ENCODE peak calls at places on chromosome 5, in seven cellular contexts. One of them, this sample, is unnamed.
A peak's percentile ranks its signal among the peaks of the same experiment; 100 is the strongest.

GRCh38 chr5:130168211-130168610 is 263.9 kb downstream of the CHSY3 start:
- DNase-seq in tibial artery: no peak
- DNase-seq in thyroid gland: no peak
- DNase-seq in pancreas: no peak
- DNase-seq in GM23338: no peak
- DNase-seq in neural progenitor cell: no peak
- DNase-seq in ascending aorta: no peak
- DNase-seq in this sample: no peak

GRCh38 chr5:107878676-107879075 is 207.9 kb upstream of the EFNA5 start:
- DNase-seq in GM23338: no peak
- DNase-seq in tibial artery: no peak
- DNase-seq in pancreas: no peak
- DNase-seq in thyroid gland: no peak
- DNase-seq in ascending aorta: no peak
- DNase-seq in neural progenitor cell: peak; percentile 36
- DNase-seq in this sample: no peak

GRCh38 chr5:132456553-132457361 is 33.8 kb downstream of the IRF1 start:
- DNase-seq in tibial artery: peak; percentile 68
- DNase-seq in ascending aorta: peak; percentile 53
- DNase-seq in pancreas: no peak
- DNase-seq in thyroid gland: peak; percentile 29
- DNase-seq in GM23338: no peak
- DNase-seq in neural progenitor cell: no peak
- DNase-seq in this sample: no peak

GRCh38 chr5:83145882-83146331 is 68.6 kb downstream of the XRCC4 start:
- DNase-seq in pancreas: no peak
- DNase-seq in neural progenitor cell: no peak
- DNase-seq in GM23338: no peak
- DNase-seq in ascending aorta: no peak
- DNase-seq in thyroid gland: no peak
- DNase-seq in tibial artery: no peak
- DNase-seq in this sample: no peak

GRCh38 chr5:113615708-113616107 is 102.2 kb downstream of the YTHDC2 start:
- DNase-seq in ascending aorta: no peak
- DNase-seq in tibial artery: no peak
- DNase-seq in neural progenitor cell: no peak
- DNase-seq in thyroid gland: no peak
- DNase-seq in pancreas: no peak
- DNase-seq in GM23338: no peak
- DNase-seq in this sample: no peak

GRCh38 chr5:179724163-179724562 is 8.5 kb upstream of the MAML1 start:
- DNase-seq in thyroid gland: no peak
- DNase-seq in ascending aorta: no peak
- DNase-seq in pancreas: no peak
- DNase-seq in tibial artery: no peak
- DNase-seq in neural progenitor cell: no peak
- DNase-seq in GM23338: no peak
- DNase-seq in this sample: no peak

GRCh38 chr5:172872997-172873491 is 39.0 kb downstream of the ERGIC1 start:
- DNase-seq in tibial artery: peak; percentile 95
- DNase-seq in thyroid gland: peak; percentile 96
- DNase-seq in ascending aorta: peak; percentile 83
- DNase-seq in pancreas: no peak
- DNase-seq in GM23338: no peak
- DNase-seq in neural progenitor cell: no peak
- DNase-seq in this sample: no peak

GRCh38 chr5:179287071-179287470 is 58.2 kb downstream of the ADAMTS2 start:
- DNase-seq in tibial artery: peak; percentile 76
- DNase-seq in thyroid gland: no peak
- DNase-seq in ascending aorta: no peak
- DNase-seq in pancreas: peak; percentile 46
- DNase-seq in GM23338: no peak
- DNase-seq in neural progenitor cell: no peak
- DNase-seq in this sample: no peak

GRCh38 chr5:140966293-140967225 is at the start of gene PCDHAC2:
- DNase-seq in thyroid gland: peak; percentile 50
- DNase-seq in GM23338: peak; percentile 94
- DNase-seq in neural progenitor cell: peak; percentile 82
- DNase-seq in pancreas: peak; percentile 76
- DNase-seq in tibial artery: no peak
- DNase-seq in ascending aorta: no peak
- DNase-seq in this sample: peak; percentile 53

GRCh38 chr5:162196351-162196750 is 128.8 kb downstream of the GABRG2 start:
- DNase-seq in tibial artery: no peak
- DNase-seq in thyroid gland: no peak
- DNase-seq in ascending aorta: no peak
- DNase-seq in GM23338: no peak
- DNase-seq in pancreas: no peak
- DNase-seq in neural progenitor cell: no peak
- DNase-seq in this sample: no peak

GRCh38 chr5:101535626-101536025 is 632.5 kb upstream of the ST8SIA4 start:
- DNase-seq in ascending aorta: no peak
- DNase-seq in tibial artery: no peak
- DNase-seq in thyroid gland: no peak
- DNase-seq in pancreas: no peak
- DNase-seq in neural progenitor cell: no peak
- DNase-seq in GM23338: no peak
- DNase-seq in this sample: no peak

GRCh38 chr5:113227798-113228197 is 207.0 kb downstream of the TSSK1B start:
- DNase-seq in ascending aorta: no peak
- DNase-seq in GM23338: no peak
- DNase-seq in pancreas: no peak
- DNase-seq in tibial artery: no peak
- DNase-seq in neural progenitor cell: no peak
- DNase-seq in thyroid gland: no peak
- DNase-seq in this sample: no peak

GRCh38 chr5:126846344-126846743 is 69.4 kb downstream of the LMNB1 start:
- DNase-seq in GM23338: peak; percentile 56
- DNase-seq in tibial artery: no peak
- DNase-seq in pancreas: no peak
- DNase-seq in thyroid gland: no peak
- DNase-seq in ascending aorta: no peak
- DNase-seq in neural progenitor cell: no peak
- DNase-seq in this sample: no peak

GRCh38 chr5:72601861-72602260 is 94.7 kb upstream of the ZNF366 start:
- DNase-seq in thyroid gland: no peak
- DNase-seq in neural progenitor cell: no peak
- DNase-seq in GM23338: no peak
- DNase-seq in tibial artery: no peak
- DNase-seq in ascending aorta: no peak
- DNase-seq in pancreas: no peak
- DNase-seq in this sample: no peak

GRCh38 chr5:31531543-31531887 is 378 bp downstream of the DROSHA start:
- DNase-seq in pancreas: peak; percentile 61
- DNase-seq in GM23338: no peak
- DNase-seq in neural progenitor cell: peak; percentile 39
- DNase-seq in ascending aorta: no peak
- DNase-seq in tibial artery: no peak
- DNase-seq in thyroid gland: peak; percentile 30
- DNase-seq in this sample: no peak

GRCh38 chr5:157370967-157371366 is 89.0 kb upstream of the NIPAL4 start:
- DNase-seq in neural progenitor cell: peak; percentile 70
- DNase-seq in pancreas: no peak
- DNase-seq in GM23338: peak; percentile 55
- DNase-seq in tibial artery: no peak
- DNase-seq in thyroid gland: no peak
- DNase-seq in ascending aorta: no peak
- DNase-seq in this sample: no peak

GRCh38 chr5:66306105-66306843 is 162.2 kb downstream of the SREK1 start:
- DNase-seq in pancreas: no peak
- DNase-seq in ascending aorta: no peak
- DNase-seq in thyroid gland: peak; percentile 44
- DNase-seq in GM23338: peak; percentile 83
- DNase-seq in neural progenitor cell: peak; percentile 77
- DNase-seq in tibial artery: no peak
- DNase-seq in this sample: peak; percentile 60

GRCh38 chr5:166722939-166723338 is 1568.5 kb upstream of the WWC1 start:
- DNase-seq in thyroid gland: no peak
- DNase-seq in ascending aorta: no peak
- DNase-seq in neural progenitor cell: no peak
- DNase-seq in pancreas: no peak
- DNase-seq in GM23338: no peak
- DNase-seq in tibial artery: no peak
- DNase-seq in this sample: no peak

GRCh38 chr5:31455172-31455571 is 76.7 kb downstream of the DROSHA start:
- DNase-seq in ascending aorta: no peak
- DNase-seq in neural progenitor cell: no peak
- DNase-seq in GM23338: no peak
- DNase-seq in thyroid gland: no peak
- DNase-seq in tibial artery: no peak
- DNase-seq in pancreas: no peak
- DNase-seq in this sample: no peak

DNA sequence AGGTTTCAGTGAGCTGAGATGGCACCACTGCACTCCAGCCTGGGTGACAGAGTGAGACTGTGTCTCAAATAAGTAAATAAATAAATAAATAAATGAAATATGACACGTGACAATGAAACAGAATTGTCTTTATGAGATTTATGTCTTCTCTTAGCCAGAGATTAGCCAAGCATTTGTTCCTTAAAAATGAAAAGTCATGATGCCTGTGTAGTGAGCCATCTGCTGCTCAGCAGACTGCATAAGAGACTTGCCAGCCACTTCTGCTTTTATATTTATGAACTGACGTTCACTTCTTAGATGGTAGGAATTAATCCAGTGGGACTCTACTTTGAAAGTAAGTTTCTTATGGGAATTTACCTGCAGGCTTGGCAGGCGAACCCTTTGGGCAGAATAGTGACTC is 227.4 kb downstream of the NR3C1 start:
- DNase-seq in neural progenitor cell: no peak
- DNase-seq in tibial artery: no peak
- DNase-seq in thyroid gland: no peak
- DNase-seq in GM23338: no peak
- DNase-seq in pancreas: no peak
- DNase-seq in ascending aorta: no peak
- DNase-seq in this sample: no peak
- H3K4me1 ChIP-seq in neural progenitor cell: no peaks in the 10 kb centered on the region
- H3K4me1 ChIP-seq in tibial artery: no peaks in the 10 kb centered on the region
- H3K4me1 ChIP-seq in thyroid gland: peaks cover 26% of the 10 kb centered on the region
- H3K4me1 ChIP-seq in GM23338: peaks cover 14% of the 10 kb centered on the region
- H3K4me1 ChIP-seq in pancreas: no peaks in the 10 kb centered on the region
- H3K4me1 ChIP-seq in ascending aorta: peaks cover 7% of the 10 kb centered on the region
- H3K4me1 ChIP-seq in this sample: no peaks in the 10 kb centered on the region

DNA sequence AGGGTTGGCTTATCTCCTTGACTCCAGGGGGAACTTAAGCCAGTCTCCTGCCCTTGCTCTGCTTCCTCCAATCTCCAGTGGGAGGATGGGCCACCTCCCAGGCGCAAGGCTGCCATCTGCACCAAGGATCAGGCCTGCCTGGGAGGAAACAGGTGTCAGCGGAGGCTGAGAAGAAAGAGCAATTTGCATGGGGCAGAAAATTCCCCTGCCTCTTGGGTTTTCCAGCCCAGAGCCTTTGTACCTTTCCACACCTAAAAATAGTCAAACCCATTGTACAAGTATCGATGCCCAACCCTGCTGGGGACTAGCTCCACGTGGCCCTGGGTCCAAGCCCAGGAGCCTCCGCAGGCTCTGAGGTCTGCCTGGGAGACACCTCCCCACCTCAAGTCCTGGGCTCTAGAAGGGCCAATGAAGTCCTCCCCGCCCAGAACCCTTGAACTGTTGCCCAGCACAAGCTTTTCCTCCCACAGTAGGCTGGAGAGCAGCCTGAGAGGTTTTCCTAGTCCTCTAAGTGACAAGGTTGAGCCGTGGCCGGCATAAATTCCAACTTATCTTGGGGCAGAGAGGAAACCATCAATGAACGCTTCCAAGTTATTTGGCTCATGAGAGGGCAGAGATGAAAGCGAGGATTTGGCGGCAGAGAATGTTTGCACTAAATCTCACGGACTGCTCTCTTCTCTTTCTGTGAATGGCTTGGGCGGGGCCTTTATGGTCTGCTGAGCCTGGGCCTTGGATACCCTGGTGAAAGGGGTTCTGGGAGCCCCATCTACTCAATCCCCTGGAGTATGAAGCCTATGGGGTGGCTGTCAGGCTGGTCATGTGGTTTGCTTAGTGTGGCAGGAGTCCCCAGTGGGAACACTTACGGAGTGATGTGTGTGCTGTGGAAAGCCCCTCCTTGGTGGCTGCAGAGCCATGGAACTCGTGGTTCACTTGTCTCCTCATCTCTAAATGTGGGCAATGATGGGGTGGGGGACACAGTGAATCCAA is 15.6 kb downstream of the JADE2 start:
- DNase-seq in neural progenitor cell: no peak
- DNase-seq in ascending aorta: no peak
- DNase-seq in pancreas: no peak
- DNase-seq in thyroid gland: peak; percentile 30
- DNase-seq in GM23338: no peak
- DNase-seq in tibial artery: no peak
- DNase-seq in this sample: no peak
- H3K4me1 ChIP-seq in neural progenitor cell: peaks cover 17% of the 10 kb centered on the region
- H3K4me1 ChIP-seq in ascending aorta: peaks cover 22% of the 10 kb centered on the region
- H3K4me1 ChIP-seq in pancreas: no peaks in the 10 kb centered on the region
- H3K4me1 ChIP-seq in thyroid gland: peaks cover 16% of the 10 kb centered on the region
- H3K4me1 ChIP-seq in GM23338: peaks cover 13% of the 10 kb centered on the region
- H3K4me1 ChIP-seq in tibial artery: peaks cover 26% of the 10 kb centered on the region
- H3K4me1 ChIP-seq in this sample: no peaks in the 10 kb centered on the region

GRCh38 chr5:41068169-41068568 is 3.0 kb downstream of the MROH2B start:
- DNase-seq in neural progenitor cell: no peak
- DNase-seq in pancreas: no peak
- DNase-seq in tibial artery: no peak
- DNase-seq in ascending aorta: no peak
- DNase-seq in GM23338: no peak
- DNase-seq in thyroid gland: no peak
- DNase-seq in this sample: no peak
- H3K4me1 ChIP-seq in neural progenitor cell: no peaks in the 10 kb centered on the region
- H3K4me1 ChIP-seq in pancreas: no peaks in the 10 kb centered on the region
- H3K4me1 ChIP-seq in tibial artery: no peaks in the 10 kb centered on the region
- H3K4me1 ChIP-seq in ascending aorta: no peaks in the 10 kb centered on the region
- H3K4me1 ChIP-seq in GM23338: peaks cover 18% of the 10 kb centered on the region
- H3K4me1 ChIP-seq in thyroid gland: no peaks in the 10 kb centered on the region
- H3K4me1 ChIP-seq in this sample: no peaks in the 10 kb centered on the region

DNA sequence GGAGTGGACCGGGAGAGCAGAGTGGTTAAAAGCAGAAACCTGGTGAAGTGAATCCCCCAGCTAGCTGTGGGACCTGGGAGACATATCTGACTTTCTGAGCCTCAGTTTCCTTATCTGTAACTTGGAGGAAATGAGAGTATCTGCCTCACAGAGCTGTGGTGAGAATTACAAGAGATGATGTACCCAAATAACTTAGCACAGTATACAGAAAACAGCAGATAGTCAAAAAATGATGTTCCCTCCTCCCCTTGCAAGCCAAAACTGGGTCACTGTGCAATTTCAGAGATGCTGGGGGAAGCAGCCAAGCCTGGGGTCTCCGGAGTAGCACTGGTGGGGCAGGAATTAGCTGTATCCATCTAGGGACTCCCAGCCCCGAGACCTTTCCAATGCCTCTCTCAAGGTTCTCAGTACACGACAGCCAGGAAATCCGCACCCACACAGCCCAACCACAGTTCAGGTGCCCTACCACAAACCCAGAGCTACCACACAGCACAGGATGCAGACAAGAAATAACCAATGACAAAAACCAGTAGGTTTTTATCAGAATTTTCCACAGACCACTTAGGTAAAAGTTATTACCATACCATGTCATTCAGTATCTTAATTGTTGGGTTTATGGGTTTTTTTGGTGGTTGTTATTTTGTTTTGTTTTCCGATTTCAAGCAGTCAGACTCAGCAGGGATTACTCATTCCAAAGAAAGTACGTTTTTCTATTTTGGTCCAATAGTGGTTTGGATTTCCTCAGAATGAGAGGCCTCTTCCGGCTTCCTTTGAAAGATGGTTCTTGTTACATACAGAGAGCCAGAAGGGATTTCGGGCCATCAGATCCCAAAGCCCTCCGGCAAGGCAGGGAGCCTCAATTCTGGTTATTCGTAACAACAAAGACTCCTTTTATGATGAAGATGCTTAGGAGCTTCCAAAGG is 4.9 kb upstream of the HRH2 start:
- DNase-seq in ascending aorta: no peak
- DNase-seq in neural progenitor cell: no peak
- DNase-seq in GM23338: no peak
- DNase-seq in pancreas: no peak
- DNase-seq in thyroid gland: no peak
- DNase-seq in tibial artery: peak; percentile 47
- DNase-seq in this sample: no peak
- H3K4me1 ChIP-seq in ascending aorta: no peaks in the 10 kb centered on the region
- H3K4me1 ChIP-seq in neural progenitor cell: peaks cover 2% of the 10 kb centered on the region
- H3K4me1 ChIP-seq in GM23338: no peaks in the 10 kb centered on the region
- H3K4me1 ChIP-seq in pancreas: no peaks in the 10 kb centered on the region
- H3K4me1 ChIP-seq in thyroid gland: peaks cover 39% of the 10 kb centered on the region
- H3K4me1 ChIP-seq in tibial artery: peaks cover 7% of the 10 kb centered on the region
- H3K4me1 ChIP-seq in this sample: no peaks in the 10 kb centered on the region